ENCODE peak calls at places on chromosomes 1 and 21, in five cellular contexts. One of them, this sample, is unnamed.

GRCh38 chr1:172145231-172145651 is 275.2 kb upstream of the C1orf105 start:
- DNase-seq in CD4-positive, CD25-positive, alpha-beta regulatory T cell: no peak
- DNase-seq in NCI-H2029 treated with DMSO at 0.1 percent for 48 hours: no peak
- DNase-seq in activated CD4-positive, alpha-beta T cell treated with anti-CD3 and anti-CD28 coated beads for 36 hours: no peak
- DNase-seq in stimulated activated CD4-positive, alpha-beta T cell treated with anti-CD3 and anti-CD28 coated beads, Interleukin-1b, Interleukin-23, amount 100 ng/mL, for 4 hours: no peak
- DNase-seq in this sample: no peak

GRCh38 chr1:229109320-229109761 is 161.6 kb upstream of the RAB4A start:
- DNase-seq in CD4-positive, CD25-positive, alpha-beta regulatory T cell: no peak
- DNase-seq in NCI-H2029 treated with DMSO at 0.1 percent for 48 hours: no peak
- DNase-seq in activated CD4-positive, alpha-beta T cell treated with anti-CD3 and anti-CD28 coated beads for 36 hours: no peak
- DNase-seq in stimulated activated CD4-positive, alpha-beta T cell treated with anti-CD3 and anti-CD28 coated beads, Interleukin-1b, Interleukin-23, amount 100 ng/mL, for 4 hours: no peak
- DNase-seq in this sample: no peak

GRCh38 chr1:1163538-1164070 is 10.1 kb upstream of the TTLL10 start:
- DNase-seq in CD4-positive, CD25-positive, alpha-beta regulatory T cell: no peak
- DNase-seq in NCI-H2029 treated with DMSO at 0.1 percent for 48 hours: no peak
- DNase-seq in activated CD4-positive, alpha-beta T cell treated with anti-CD3 and anti-CD28 coated beads for 36 hours: no peak
- DNase-seq in stimulated activated CD4-positive, alpha-beta T cell treated with anti-CD3 and anti-CD28 coated beads, Interleukin-1b, Interleukin-23, amount 100 ng/mL, for 4 hours: no peak
- DNase-seq in this sample: no peak

GRCh38 chr1:94250341-94250740 is 13.0 kb upstream of the ARHGAP29 start:
- DNase-seq in CD4-positive, CD25-positive, alpha-beta regulatory T cell: no peak
- DNase-seq in NCI-H2029 treated with DMSO at 0.1 percent for 48 hours: no peak
- DNase-seq in activated CD4-positive, alpha-beta T cell treated with anti-CD3 and anti-CD28 coated beads for 36 hours: no peak
- DNase-seq in stimulated activated CD4-positive, alpha-beta T cell treated with anti-CD3 and anti-CD28 coated beads, Interleukin-1b, Interleukin-23, amount 100 ng/mL, for 4 hours: no peak
- DNase-seq in this sample: no peak

GRCh38 chr1:160637821-160638539 is 8.9 kb downstream of the SLAMF1 start:
- DNase-seq in CD4-positive, CD25-positive, alpha-beta regulatory T cell: peak
- DNase-seq in NCI-H2029 treated with DMSO at 0.1 percent for 48 hours: no peak
- DNase-seq in activated CD4-positive, alpha-beta T cell treated with anti-CD3 and anti-CD28 coated beads for 36 hours: peak
- DNase-seq in stimulated activated CD4-positive, alpha-beta T cell treated with anti-CD3 and anti-CD28 coated beads, Interleukin-1b, Interleukin-23, amount 100 ng/mL, for 4 hours: no peak
- DNase-seq in this sample: no peak

GRCh38 chr1:29974345-29974744 is 738.0 kb downstream of the PTPRU start:
- DNase-seq in CD4-positive, CD25-positive, alpha-beta regulatory T cell: no peak
- DNase-seq in NCI-H2029 treated with DMSO at 0.1 percent for 48 hours: no peak
- DNase-seq in activated CD4-positive, alpha-beta T cell treated with anti-CD3 and anti-CD28 coated beads for 36 hours: no peak
- DNase-seq in stimulated activated CD4-positive, alpha-beta T cell treated with anti-CD3 and anti-CD28 coated beads, Interleukin-1b, Interleukin-23, amount 100 ng/mL, for 4 hours: no peak
- DNase-seq in this sample: no peak

GRCh38 chr1:224333309-224333926 is 3.4 kb upstream of the NVL start:
- DNase-seq in CD4-positive, CD25-positive, alpha-beta regulatory T cell: peak
- DNase-seq in NCI-H2029 treated with DMSO at 0.1 percent for 48 hours: peak
- DNase-seq in activated CD4-positive, alpha-beta T cell treated with anti-CD3 and anti-CD28 coated beads for 36 hours: peak
- DNase-seq in stimulated activated CD4-positive, alpha-beta T cell treated with anti-CD3 and anti-CD28 coated beads, Interleukin-1b, Interleukin-23, amount 100 ng/mL, for 4 hours: no peak
- DNase-seq in this sample: no peak

GRCh38 chr21:32844653-32845443 is 73.3 kb upstream of the PAXBP1 start:
- DNase-seq in CD4-positive, CD25-positive, alpha-beta regulatory T cell: no peak
- DNase-seq in NCI-H2029 treated with DMSO at 0.1 percent for 48 hours: no peak
- DNase-seq in activated CD4-positive, alpha-beta T cell treated with anti-CD3 and anti-CD28 coated beads for 36 hours: no peak
- DNase-seq in stimulated activated CD4-positive, alpha-beta T cell treated with anti-CD3 and anti-CD28 coated beads, Interleukin-1b, Interleukin-23, amount 100 ng/mL, for 4 hours: no peak
- DNase-seq in this sample: no peak

GRCh38 chr1:248872752-248873408 is 14.0 kb upstream of the ZNF692 start:
- DNase-seq in CD4-positive, CD25-positive, alpha-beta regulatory T cell: peak
- DNase-seq in NCI-H2029 treated with DMSO at 0.1 percent for 48 hours: peak
- DNase-seq in activated CD4-positive, alpha-beta T cell treated with anti-CD3 and anti-CD28 coated beads for 36 hours: peak
- DNase-seq in stimulated activated CD4-positive, alpha-beta T cell treated with anti-CD3 and anti-CD28 coated beads, Interleukin-1b, Interleukin-23, amount 100 ng/mL, for 4 hours: peak
- DNase-seq in this sample: no peak

GRCh38 chr1:11245904-11246726 is 16.2 kb downstream of the MTOR start:
- DNase-seq in CD4-positive, CD25-positive, alpha-beta regulatory T cell: peak
- DNase-seq in NCI-H2029 treated with DMSO at 0.1 percent for 48 hours: no peak
- DNase-seq in activated CD4-positive, alpha-beta T cell treated with anti-CD3 and anti-CD28 coated beads for 36 hours: no peak
- DNase-seq in stimulated activated CD4-positive, alpha-beta T cell treated with anti-CD3 and anti-CD28 coated beads, Interleukin-1b, Interleukin-23, amount 100 ng/mL, for 4 hours: no peak
- DNase-seq in this sample: no peak

GRCh38 chr1:153546796-153547559 is 1.4 kb upstream of the S100A4 start:
- DNase-seq in CD4-positive, CD25-positive, alpha-beta regulatory T cell: no peak
- DNase-seq in NCI-H2029 treated with DMSO at 0.1 percent for 48 hours: no peak
- DNase-seq in activated CD4-positive, alpha-beta T cell treated with anti-CD3 and anti-CD28 coated beads for 36 hours: no peak
- DNase-seq in stimulated activated CD4-positive, alpha-beta T cell treated with anti-CD3 and anti-CD28 coated beads, Interleukin-1b, Interleukin-23, amount 100 ng/mL, for 4 hours: no peak
- DNase-seq in this sample: no peak

GRCh38 chr1:89200668-89201488 is 2.1 kb upstream of the GBP4 start:
- DNase-seq in CD4-positive, CD25-positive, alpha-beta regulatory T cell: peak
- DNase-seq in NCI-H2029 treated with DMSO at 0.1 percent for 48 hours: no peak
- DNase-seq in activated CD4-positive, alpha-beta T cell treated with anti-CD3 and anti-CD28 coated beads for 36 hours: no peak
- DNase-seq in stimulated activated CD4-positive, alpha-beta T cell treated with anti-CD3 and anti-CD28 coated beads, Interleukin-1b, Interleukin-23, amount 100 ng/mL, for 4 hours: no peak
- DNase-seq in this sample: no peak

GRCh38 chr21:33069994-33070811 is at the start of gene OLIG1:
- DNase-seq in CD4-positive, CD25-positive, alpha-beta regulatory T cell: peak
- DNase-seq in NCI-H2029 treated with DMSO at 0.1 percent for 48 hours: no peak
- DNase-seq in activated CD4-positive, alpha-beta T cell treated with anti-CD3 and anti-CD28 coated beads for 36 hours: peak
- DNase-seq in stimulated activated CD4-positive, alpha-beta T cell treated with anti-CD3 and anti-CD28 coated beads, Interleukin-1b, Interleukin-23, amount 100 ng/mL, for 4 hours: peak
- DNase-seq in this sample: peak

This sample was measured in GM12892.